ENCODE peak calls at places on chromosomes 7 and 10, in six cellular contexts. A is HCT116, C is suprapubic skin, Y is sigmoid colon, Q is transverse colon, V is K562. S is an unnamed sample.

GRCh38 chr7:80082214-80082613 is 52.4 kb upstream of the GNAI1 start:
- DNase-seq in Y (no peak), V (no peak), C (no peak), A (no peak), Q (no peak), S (no peak)

GRCh38 chr10:121501796-121502195 is 96.4 kb downstream of the FGFR2 start:
- DNase-seq in C (no peak), V (no peak), A (no peak), Y (no peak), Q (no peak), S (no peak)

GRCh38 chr10:100481462-100482081 is 18.8 kb downstream of the WNT8B start:
- DNase-seq in Q (peak; percentile 92), V (peak; percentile 64), C (peak; percentile 86), Y (peak; percentile 87), A (peak; percentile 89), S (peak; percentile 86)

GRCh38 chr10:74514322-74514721 is 312.1 kb upstream of the KAT6B start:
- DNase-seq in Y (no peak), A (no peak), C (no peak), Q (no peak), V (no peak), S (no peak)

GRCh38 chr7:143369678-143370651 is 7.5 kb upstream of the FAM131B start:
- DNase-seq in V (no peak), A (no peak), Q (peak; percentile 58), C (no peak), Y (no peak), S (no peak)

GRCh38 chr10:15325243-15326002 is 45.7 kb downstream of the FAM171A1 start:
- DNase-seq in V (peak; percentile 88), C (no peak), Q (no peak), Y (no peak), A (peak; percentile 61), S (no peak)

GRCh38 chr10:115063702-115064479 is 29.3 kb upstream of the ATRNL1 start:
- DNase-seq in V (no peak), A (no peak), C (no peak), Q (no peak), Y (no peak), S (no peak)

GRCh38 chr7:105487559-105488218 is 34.4 kb downstream of the PUS7 start:
- DNase-seq in Q (no peak), A (no peak), Y (no peak), V (peak; percentile 83), C (no peak), S (peak; percentile 21)

GRCh38 chr7:159119026-159119741 is 25.5 kb downstream of the VIPR2 start:
- DNase-seq in Y (peak; percentile 55), A (no peak), C (peak; percentile 72), Q (no peak), V (no peak), S (no peak)

GRCh38 chr7:116209561-116210070 is 723 bp upstream of the TES start:
- DNase-seq in C (no peak), A (no peak), V (no peak), Y (no peak), Q (no peak), S (no peak)

GRCh38 chr10:130686680-130687300 is 550.6 kb downstream of the GLRX3 start:
- DNase-seq in A (no peak), V (peak; percentile 19), Y (no peak), Q (no peak), C (no peak), S (no peak)

GRCh38 chr10:60704480-60704879 is 73.8 kb upstream of the CDK1 start:
- DNase-seq in C (no peak), Q (no peak), A (peak; percentile 7), Y (no peak), V (no peak), S (no peak)

GRCh38 chr7:115183431-115184057 is 261.6 kb downstream of the MDFIC start:
- DNase-seq in A (no peak), Y (no peak), C (no peak), Q (no peak), V (no peak), S (no peak)

GRCh38 chr7:27961255-27961654 is 219.3 kb downstream of the JAZF1 start:
- DNase-seq in A (peak; percentile 54), Y (no peak), Q (no peak), C (no peak), V (no peak), S (no peak)

GRCh38 chr7:80533287-80533686 is 21.4 kb upstream of the GNAT3 start:
- DNase-seq in C (no peak), Q (no peak), Y (no peak), A (no peak), V (no peak), S (no peak)

GRCh38 chr10:17624996-17625395 is 7.8 kb upstream of the HACD1 start:
- DNase-seq in V (no peak), C (no peak), Q (no peak), A (no peak), Y (no peak), S (peak; percentile 35)

GRCh38 chr7:43905209-43905946 is 1.0 kb downstream of the URGCP start:
- DNase-seq in Q (peak; percentile 79), C (no peak), Y (no peak), A (peak; percentile 13), V (peak; percentile 16), S (no peak)

GRCh38 chr7:104206841-104207240 is 972 bp downstream of the ORC5 start:
- DNase-seq in C (no peak), Q (no peak), V (peak; percentile 17), Y (no peak), A (no peak), S (no peak)

GRCh38 chr10:90179696-90180407 is 478.5 kb downstream of the KIF20B start:
- DNase-seq in Q (no peak), A (peak; percentile 43), C (no peak), Y (no peak), V (no peak), S (no peak)

GRCh38 chr7:93715234-93715633 is 140.7 kb upstream of the CALCR start:
- DNase-seq in Q (peak; percentile 18), A (peak; percentile 28), Y (no peak), V (peak; percentile 73), C (peak; percentile 78), S (no peak)

GRCh38 chr10:91694170-91694794 is 61.4 kb upstream of the PPP1R3C start:
- DNase-seq in C (no peak), Q (peak; percentile 13), A (peak; percentile 42), V (peak; percentile 59), Y (no peak), S (no peak)

GRCh38 chr7:44347546-44348114 is 22.2 kb upstream of the CAMK2B start:
- DNase-seq in A (no peak), V (no peak), C (no peak), Q (no peak), Y (no peak), S (no peak)

DNA sequence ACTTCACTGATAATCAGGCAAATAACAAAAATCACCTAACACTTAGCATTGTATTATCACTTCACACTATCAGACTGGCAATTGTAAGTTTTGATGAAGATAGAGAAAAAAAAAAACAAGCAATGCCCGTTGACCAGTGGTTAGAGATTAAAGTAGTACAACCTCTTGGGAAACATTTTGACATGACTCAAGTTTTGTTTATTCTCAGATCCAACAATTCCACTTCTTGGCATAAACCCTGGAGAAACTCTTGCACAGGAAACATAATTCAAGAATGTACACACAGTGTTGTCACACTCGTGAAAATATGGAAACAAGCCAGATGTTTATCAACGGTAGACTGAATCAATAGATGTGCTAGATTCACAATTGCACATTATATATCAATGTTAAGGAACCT is 37.2 kb downstream of the FRMD4A start:
- DNase-seq in V (no peak), C (no peak), Y (no peak), Q (no peak), A (no peak), S (no peak)
- H3K9me3 ChIP-seq in V (no peaks in the 10 kb centered on the region), C (peaks cover 8% of the 10 kb centered on the region), Y (no peaks in the 10 kb centered on the region), Q (peaks cover 9% of the 10 kb centered on the region), A (peaks cover 7% of the 10 kb centered on the region), S (no peaks in the 10 kb centered on the region)

GRCh38 chr10:132866601-132867381 is 75.6 kb downstream of the CFAP46 start:
- DNase-seq in C (peak; percentile 63), A (no peak), V (no peak), Y (peak; percentile 38), Q (peak; percentile 1), S (no peak)
- TF ChIP-seq POLR2AphosphoS5 in C (no peak), A (no peak), V (no peak), Y (no peak), Q (no peak), S (no peak)

DNA sequence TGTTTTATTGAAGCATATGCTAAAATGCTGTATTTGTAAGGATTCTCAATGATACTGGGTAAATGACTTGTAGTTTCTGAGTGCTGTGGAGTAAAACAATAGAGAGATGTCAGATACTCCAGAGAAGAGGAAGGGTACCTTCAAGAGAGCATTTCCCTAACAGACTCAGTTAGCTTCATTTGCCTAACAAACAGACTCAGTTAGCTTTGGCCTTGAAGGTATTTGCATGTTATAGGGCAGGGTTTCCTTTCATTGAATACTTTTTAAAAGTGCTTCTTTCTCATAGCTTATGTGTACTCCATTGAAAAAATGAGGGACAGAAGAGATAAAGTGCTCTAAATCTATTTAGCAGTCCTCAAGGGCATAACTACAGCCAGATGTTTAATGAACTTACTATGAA is 101.8 kb downstream of the CHN2 start:
- DNase-seq in A (no peak), Q (no peak), Y (no peak), C (no peak), V (no peak), S (no peak)
- H3K9me3 ChIP-seq in A (no peaks in the 10 kb centered on the region), Q (no peaks in the 10 kb centered on the region), Y (no peaks in the 10 kb centered on the region), C (no peaks in the 10 kb centered on the region), V (no peaks in the 10 kb centered on the region), S (no peaks in the 10 kb centered on the region)

GRCh38 chr10:124943301-124944092 is 1.6 kb downstream of the ZRANB1 start:
- DNase-seq in Q (no peak), C (no peak), A (peak; percentile 7), Y (no peak), V (no peak), S (no peak)

GRCh38 chr10:124941823-124942222 is at the start of gene ZRANB1:
- DNase-seq in Y (no peak), A (no peak), C (no peak), Q (no peak), V (no peak), S (no peak)

GRCh38 chr10:124944982-124945381 is 3.1 kb downstream of the ZRANB1 start:
- DNase-seq in A (no peak), V (no peak), C (no peak), Q (no peak), Y (no peak), S (no peak)

GRCh38 chr10:124939290-124939689 is 2.6 kb upstream of the ZRANB1 start:
- DNase-seq in A (no peak), Y (no peak), C (no peak), Q (no peak), V (no peak), S (no peak)

GRCh38 chr10:124942317-124943169 is 620 bp downstream of the ZRANB1 start:
- DNase-seq in Q (no peak), C (no peak), Y (no peak), V (no peak), A (no peak), S (no peak)
- TF ChIP-seq POLR2AphosphoS5 in Q (no peak), C (no peak), Y (no peak), V (no peak), A (no peak), S (no peak)

GRCh38 chr7:157990226-157990877 is 597.3 kb downstream of the PTPRN2 start:
- DNase-seq in A (no peak), Y (no peak), C (no peak), Q (no peak), V (no peak), S (no peak)
- H3K9me3 ChIP-seq in A (no peaks in the 10 kb centered on the region), Y (no peaks in the 10 kb centered on the region), C (no peaks in the 10 kb centered on the region), Q (no peaks in the 10 kb centered on the region), V (no peaks in the 10 kb centered on the region), S (no peaks in the 10 kb centered on the region)

GRCh38 chr7:152522551-152522950 is 86.7 kb upstream of the KMT2C start:
- DNase-seq in C (no peak), Y (no peak), A (no peak), V (no peak), Q (no peak), S (no peak)
- TF ChIP-seq POLR2AphosphoS5 in C (no peak), Y (no peak), A (no peak), V (no peak), Q (no peak), S (no peak)

S was measured in prostate gland.